ENCODE peak calls at places on chromosomes 11 and 22, in ten cellular contexts. L is omental fat pad, Y is IMR-90, V is coronary artery, U is HFF-Myc, X is hepatocyte, N is HFFc6, T is pancreas, Z is cardiac muscle cell, H is left ventricle myocardium inferior. I is an unnamed sample.
A peak's percentile ranks its signal among the peaks of the same experiment; 100 is the strongest.

GRCh38 chr22:45965565-45965962 is 11.4 kb downstream of the WNT7B start:
- DNase-seq in Y (no peak), V (no peak), H (no peak), U (no peak), T (no peak), X (no peak), Z (no peak), N (no peak), L (no peak), I (no peak)

GRCh38 chr11:57283231-57283990 is 41.3 kb downstream of the TNKS1BP1 start:
- DNase-seq in X (no peak), Y (no peak), V (no peak), Z (no peak), L (no peak), T (no peak), U (no peak), N (no peak), H (no peak), I (no peak)

GRCh38 chr22:46054878-46055158 is 77.9 kb upstream of the WNT7B start:
- DNase-seq in T (no peak), Y (no peak), X (no peak), V (no peak), L (no peak), N (no peak), H (peak; percentile 18), U (no peak), Z (no peak), I (no peak)

GRCh38 chr22:29803190-29803589 is 34.9 kb downstream of the ASCC2 start:
- DNase-seq in T (no peak), L (no peak), U (no peak), Y (no peak), X (no peak), H (no peak), N (no peak), Z (no peak), V (no peak), I (no peak)

GRCh38 chr22:46734830-46735453 is 3.1 kb downstream of the CERK start:
- DNase-seq in V (no peak), Y (no peak), N (no peak), T (peak; percentile 53), Z (no peak), L (no peak), U (no peak), X (peak; percentile 7), H (no peak), I (peak; percentile 67)

GRCh38 chr11:63667993-63668392 is 3.2 kb downstream of the ATL3 start:
- DNase-seq in L (no peak), U (peak; percentile 79), H (no peak), N (peak; percentile 97), T (no peak), Y (peak; percentile 97), Z (no peak), X (peak; percentile 31), V (no peak), I (no peak)

GRCh38 chr11:104380358-104380757 is 216.4 kb upstream of the PDGFD start:
- DNase-seq in L (no peak), T (no peak), N (no peak), Y (no peak), H (no peak), Z (no peak), U (no peak), V (no peak), X (no peak), I (no peak)

GRCh38 chr22:38835888-38836301 is 7.9 kb downstream of the NPTXR start:
- DNase-seq in X (no peak), H (no peak), Z (no peak), V (no peak), N (peak; percentile 74), L (no peak), Y (peak; percentile 69), T (no peak), U (peak; percentile 6), I (no peak)

GRCh38 chr22:20430641-20431519 is 6.7 kb downstream of the SCARF2 start:
- DNase-seq in Z (peak; percentile 80), T (no peak), L (no peak), H (peak; percentile 36), X (peak; percentile 80), Y (no peak), U (no peak), V (no peak), N (no peak), I (peak; percentile 68)

GRCh38 chr11:60756307-60757032 is at the start of gene MS4A15:
- DNase-seq in Z (peak; percentile 28), N (no peak), V (peak; percentile 26), U (no peak), L (no peak), X (peak; percentile 38), H (no peak), T (peak; percentile 22), Y (no peak), I (peak; percentile 56)

DNA sequence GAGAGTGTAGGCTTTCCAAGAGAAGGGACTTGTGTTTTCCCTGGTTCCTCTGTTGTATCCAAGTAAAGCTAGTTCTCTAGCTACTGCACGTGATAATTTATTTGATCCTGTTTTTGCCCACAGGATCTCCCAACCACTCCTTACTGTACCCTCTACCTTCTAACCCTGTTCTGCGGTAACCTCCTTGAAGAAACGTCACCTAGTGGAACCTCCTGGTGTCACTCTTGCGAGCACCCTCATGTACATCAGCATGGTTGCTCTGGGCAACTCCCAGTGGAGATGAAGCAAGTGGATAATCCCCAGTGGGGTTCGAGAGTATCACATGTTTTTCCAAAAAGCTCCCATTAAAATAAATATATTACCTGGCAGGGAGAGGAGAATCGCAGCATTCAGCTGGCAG is 108.9 kb upstream of the CLMP start:
- DNase-seq in X (no peak), U (no peak), H (no peak), L (no peak), T (no peak), Z (no peak), Y (no peak), V (no peak), N (no peak), I (no peak)
- TF ChIP-seq CTCF in X (no peak), U (no peak), H (no peak), L (no peak), T (no peak), Z (no peak), Y (no peak), V (no peak), N (no peak), I (no peak)

GRCh38 chr22:37428649-37429586 is 1.6 kb upstream of the ELFN2 start:
- DNase-seq in V (no peak), Z (peak; percentile 84), Y (peak; percentile 43), H (peak; percentile 49), N (no peak), U (peak; percentile 36), T (no peak), L (no peak), X (peak; percentile 83), I (peak; percentile 82)
- TF ChIP-seq CTCF in V (no peak), Z (peak; percentile 85), Y (peak; percentile 65), H (peak; percentile 69), N (peak; percentile 91), U (peak; percentile 89), T (no peak), L (no peak), X (peak; percentile 77), I (peak; percentile 65)

GRCh38 chr11:130433357-130433756 is 4.9 kb upstream of the ADAMTS8 start:
- DNase-seq in Z (no peak), U (no peak), L (no peak), Y (peak; percentile 76), V (no peak), T (no peak), H (no peak), N (no peak), X (no peak), I (no peak)

GRCh38 chr11:130428692-130429681 is 578 bp upstream of the ADAMTS8 start:
- DNase-seq in Z (no peak), T (no peak), X (no peak), Y (no peak), N (no peak), U (no peak), H (no peak), V (no peak), L (no peak), I (no peak)

GRCh38 chr11:130431337-130431773 is 2.9 kb upstream of the ADAMTS8 start:
- DNase-seq in Z (peak; percentile 87), T (peak; percentile 59), L (peak; percentile 92), V (no peak), X (peak; percentile 84), H (peak; percentile 65), N (peak; percentile 40), U (no peak), Y (peak; percentile 76), I (peak; percentile 76)

GRCh38 chr11:130429983-130430382 is 1.6 kb upstream of the ADAMTS8 start:
- DNase-seq in Z (no peak), N (no peak), V (no peak), H (no peak), X (no peak), Y (no peak), U (no peak), T (no peak), L (no peak), I (no peak)

DNA sequence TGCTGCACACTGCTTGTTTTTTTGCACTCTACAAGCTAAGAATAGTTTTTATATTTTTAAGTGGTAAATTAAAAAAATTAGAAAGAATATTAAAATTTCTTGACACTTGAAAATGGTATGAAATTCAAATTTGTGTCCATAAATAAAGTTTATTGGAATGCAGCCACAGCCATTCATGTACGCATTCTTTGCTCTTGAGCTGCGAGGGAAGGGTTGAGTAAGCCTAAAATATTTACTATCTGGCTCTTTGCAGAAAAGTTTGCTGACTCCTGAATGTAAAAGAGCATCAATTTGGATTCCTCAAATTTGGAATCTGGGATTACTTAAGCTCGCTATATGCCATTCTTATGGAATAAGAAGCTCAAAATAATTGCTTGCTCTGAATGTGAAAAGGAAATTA is 3.4 kb upstream of the ADAMTS8 start:
- DNase-seq in U (no peak), Y (peak; percentile 76), L (no peak), Z (no peak), X (no peak), N (peak; percentile 37), V (no peak), H (no peak), T (no peak), I (no peak)
- TF ChIP-seq CTCF in U (no peak), Y (no peak), L (no peak), Z (no peak), X (no peak), N (peak; percentile 3), V (no peak), H (no peak), T (no peak), I (no peak)

GRCh38 chr11:67563354-67564114 is 20.1 kb upstream of the GSTP1 start:
- DNase-seq in V (no peak), T (peak; percentile 53), X (peak; percentile 75), Y (peak; percentile 96), Z (no peak), L (peak; percentile 72), H (peak; percentile 50), N (peak; percentile 76), U (peak; percentile 44), I (no peak)

GRCh38 chr11:67562951-67563350 is 20.7 kb upstream of the GSTP1 start:
- DNase-seq in T (no peak), Y (no peak), H (no peak), X (no peak), U (no peak), N (no peak), L (no peak), V (no peak), Z (no peak), I (no peak)

GRCh38 chr11:67556244-67556643 is 27.4 kb upstream of the GSTP1 start:
- DNase-seq in N (no peak), U (no peak), L (no peak), Y (no peak), V (no peak), X (no peak), Z (no peak), T (no peak), H (no peak), I (no peak)

GRCh38 chr11:67561971-67562560 is 21.5 kb upstream of the GSTP1 start:
- DNase-seq in V (no peak), Y (peak; percentile 30), T (no peak), N (no peak), L (no peak), U (no peak), X (no peak), H (no peak), Z (no peak), I (peak; percentile 79)

GRCh38 chr11:67558084-67558772 is 25.4 kb upstream of the GSTP1 start:
- DNase-seq in Z (no peak), L (no peak), N (no peak), T (no peak), X (no peak), V (no peak), H (peak; percentile 62), U (no peak), Y (no peak), I (peak; percentile 72)
- TF ChIP-seq CTCF in Z (no peak), L (no peak), N (no peak), T (no peak), X (no peak), V (no peak), H (no peak), U (no peak), Y (no peak), I (no peak)

I was measured in GM13976.